ENCODE peak calls at places on chromosomes 1 and 21, in four cellular contexts. P is lung, W is AG04450, J is vagina. G is an unnamed sample.

GRCh38 chr1:68121536-68121935 is 71.1 kb upstream of the DIRAS3 start:
- DNase-seq in W (no peak), J (no peak), P (no peak), G (no peak)

GRCh38 chr1:158124999-158125398 is 55.7 kb upstream of the CD1D start:
- DNase-seq in W (peak), P (peak), J (no peak), G (peak)

GRCh38 chr1:236543065-236543669 is 19.4 kb downstream of the LGALS8 start:
- DNase-seq in P (no peak), W (no peak), J (no peak), G (no peak)

GRCh38 chr1:22878626-22879025 is 94.0 kb downstream of the LACTBL1 start:
- DNase-seq in W (no peak), P (no peak), J (no peak), G (no peak)

GRCh38 chr1:219092206-219092605 is 81.5 kb upstream of the LYPLAL1 start:
- DNase-seq in P (no peak), J (no peak), W (no peak), G (no peak)

GRCh38 chr1:35885961-35886558 is 3.1 kb downstream of the AGO1 start:
- DNase-seq in W (no peak), J (no peak), P (no peak), G (no peak)

GRCh38 chr1:233673947-233674431 is 60.1 kb downstream of the KCNK1 start:
- DNase-seq in P (no peak), J (no peak), W (no peak), G (no peak)

GRCh38 chr21:44579833-44580144 is 615 bp downstream of the KRTAP10-5 start:
- DNase-seq in P (no peak), W (no peak), J (no peak), G (no peak)

GRCh38 chr1:99239690-99240089 is 24.6 kb upstream of the PLPPR4 start:
- DNase-seq in J (no peak), P (no peak), W (no peak), G (no peak)

GRCh38 chr1:61914823-61915482 is 172.7 kb downstream of the PATJ start:
- DNase-seq in W (no peak), P (no peak), J (no peak), G (no peak)

GRCh38 chr1:17957588-17958267 is 149.9 kb upstream of the IGSF21 start:
- DNase-seq in J (no peak), W (no peak), P (no peak), G (no peak)
- H3K27ac ChIP-seq in J (no peak), W (no peak), P (no peak), G (no peak)

GRCh38 chr1:8023995-8024313 is 2.2 kb downstream of the ERRFI1 start:
- DNase-seq in W (no peak), J (no peak), P (no peak), G (no peak)
- H3K4me3 ChIP-seq in W (peak), J (peak), P (no peak), G (no peak)

GRCh38 chr1:202101182-202101581 is 21.5 kb upstream of the GPR37L1 start:
- DNase-seq in W (no peak), P (no peak), J (no peak), G (no peak)
- TF ChIP-seq CTCF in W (no peak), P (no peak), J (no peak), G (no peak)

GRCh38 chr21:40841524-40842196 is 5.3 kb downstream of the DSCAM start:
- DNase-seq in P (peak), W (no peak), J (no peak), G (no peak)
- H3K27ac ChIP-seq in P (no peak), W (no peak), J (no peak), G (no peak)

G was measured in CD8-positive, alpha-beta T cell.